ENCODE peak calls at places on chromosome 5, in seven cellular contexts. D, J, F, G, X, L and O are unnamed samples.

GRCh38 chr5:83331842-83332241 is 139.7 kb upstream of the VCAN start:
- DNase-seq in G (peak), J (no peak), X (peak), L (no peak), F (peak), D (no peak), O (peak)

GRCh38 chr5:114362977-114363721 is 1.3 kb downstream of the KCNN2 start:
- DNase-seq in J (no peak), X (no peak), G (no peak), D (no peak), L (no peak), F (no peak), O (peak)

GRCh38 chr5:138559937-138560336 is 15.3 kb downstream of the HSPA9 start:
- DNase-seq in G (no peak), D (no peak), J (no peak), L (no peak), F (no peak), X (no peak), O (no peak)

GRCh38 chr5:143135832-143136551 is 267.5 kb downstream of the NR3C1 start:
- DNase-seq in D (no peak), X (peak), F (peak), G (no peak), L (no peak), J (no peak), O (no peak)

GRCh38 chr5:14017904-14018303 is 73.4 kb upstream of the DNAH5 start:
- DNase-seq in F (no peak), J (no peak), X (no peak), G (no peak), D (no peak), L (no peak), O (no peak)

GRCh38 chr5:151068571-151069197 is 12.2 kb downstream of the TNIP1 start:
- DNase-seq in L (no peak), X (no peak), D (peak), G (peak), J (no peak), F (no peak), O (no peak)

GRCh38 chr5:172768573-172769323 is 2.2 kb downstream of the DUSP1 start:
- DNase-seq in D (no peak), G (peak), X (peak), F (peak), J (no peak), L (no peak), O (peak)

GRCh38 chr5:153490124-153491085 is at the start of gene GRIA1:
- DNase-seq in F (no peak), L (no peak), D (peak), G (peak), J (no peak), X (peak), O (no peak)

GRCh38 chr5:135834639-135835529 is at the start of gene SLC25A48:
- DNase-seq in L (peak), F (peak), G (peak), X (no peak), J (no peak), D (peak), O (peak)

GRCh38 chr5:142364251-142365145 is 39.7 kb upstream of the SPRY4 start:
- DNase-seq in X (no peak), F (peak), D (peak), G (no peak), J (peak), L (no peak), O (peak)

GRCh38 chr5:146338774-146339714 is at the start of gene POU4F3:
- DNase-seq in G (no peak), L (no peak), X (no peak), F (no peak), D (no peak), J (no peak), O (no peak)

GRCh38 chr5:39119404-39120051 is 45.3 kb upstream of the RICTOR start:
- DNase-seq in J (no peak), G (no peak), D (no peak), L (no peak), X (no peak), F (no peak), O (no peak)

GRCh38 chr5:94181940-94182339 is 436.5 kb downstream of the KIAA0825 start:
- DNase-seq in F (peak), G (peak), D (no peak), J (no peak), X (no peak), L (no peak), O (no peak)

GRCh38 chr5:54234304-54234938 is 76.0 kb downstream of the ARL15 start:
- DNase-seq in D (no peak), J (no peak), L (peak), F (peak), G (peak), X (peak), O (peak)

GRCh38 chr5:33034777-33035176 is 323.7 kb downstream of the NPR3 start:
- DNase-seq in X (no peak), F (no peak), D (no peak), J (no peak), L (no peak), G (no peak), O (no peak)

GRCh38 chr5:161086456-161086855 is 234.4 kb upstream of the ATP10B start:
- DNase-seq in L (no peak), J (no peak), F (peak), X (peak), G (peak), D (no peak), O (peak)

GRCh38 chr5:8892931-8893330 is 652.9 kb downstream of the SEMA5A start:
- DNase-seq in D (no peak), X (no peak), F (no peak), J (no peak), L (no peak), G (no peak), O (no peak)

GRCh38 chr5:151036556-151036955 is 16.2 kb downstream of the GPX3 start:
- DNase-seq in X (no peak), F (no peak), L (no peak), G (no peak), D (no peak), J (no peak), O (no peak)

GRCh38 chr5:168286386-168286785 is 5.1 kb upstream of the WWC1 start:
- DNase-seq in F (no peak), J (no peak), G (no peak), D (no peak), L (no peak), X (no peak), O (no peak)

GRCh38 chr5:173727839-173728778 is 111.7 kb upstream of the BOD1 start:
- DNase-seq in L (no peak), G (no peak), J (no peak), D (no peak), X (no peak), F (no peak), O (no peak)

GRCh38 chr5:115379622-115380344 is 83.3 kb upstream of the CCDC112 start:
- DNase-seq in F (no peak), L (no peak), D (no peak), J (peak), X (peak), G (no peak), O (peak)

GRCh38 chr5:84286662-84287061 is 98.0 kb downstream of the EDIL3 start:
- DNase-seq in D (no peak), X (no peak), G (no peak), L (no peak), F (no peak), J (no peak), O (no peak)

GRCh38 chr5:35404701-35405100 is 174.4 kb upstream of the PRLR start:
- DNase-seq in G (no peak), F (no peak), X (no peak), L (no peak), J (no peak), D (no peak), O (no peak)

GRCh38 chr5:112338681-112339337 is 80.3 kb downstream of the EPB41L4A start:
- DNase-seq in L (no peak), G (peak), X (peak), F (peak), J (no peak), D (peak), O (peak)

GRCh38 chr5:142894749-142895148 is 124.6 kb downstream of the ARHGAP26 start:
- DNase-seq in F (peak), L (no peak), J (no peak), D (no peak), G (peak), X (peak), O (no peak)

GRCh38 chr5:538271-538771 is 14.1 kb upstream of the SLC9A3 start:
- DNase-seq in D (no peak), G (no peak), F (no peak), L (no peak), J (no peak), X (no peak), O (no peak)

GRCh38 chr5:454936-455335 is 12.0 kb downstream of the EXOC3 start:
- DNase-seq in J (no peak), D (no peak), F (no peak), X (no peak), G (no peak), L (no peak), O (no peak)

GRCh38 chr5:166013417-166013816 is 2278.0 kb upstream of the WWC1 start:
- DNase-seq in L (no peak), G (no peak), X (no peak), F (no peak), J (no peak), D (no peak), O (no peak)

GRCh38 chr5:111707624-111708165 is 49.3 kb downstream of the NREP start:
- DNase-seq in D (no peak), J (no peak), X (no peak), F (no peak), L (no peak), G (no peak), O (peak)

GRCh38 chr5:62385136-62385535 is 18.6 kb downstream of the DIMT1 start:
- DNase-seq in L (no peak), G (no peak), D (no peak), F (peak), J (no peak), X (no peak), O (peak)